ENCODE peak calls at places on chromosomes 4 and X, in four cellular contexts. One of them, this sample, is unnamed.

GRCh38 chr4:2318476-2318875 is 56.6 kb upstream of the MXD4 start:
- DNase-seq in amygdala: no peak
- DNase-seq in brain pericyte: no peak
- DNase-seq in stimulated activated CD4-positive, alpha-beta T cell treated with anti-CD3 and anti-CD28 coated beads, Interleukin-4, amount 100 ng/mL, for 4 hours: no peak
- DNase-seq in this sample: no peak

GRCh38 chrX:16807976-16808542 is 21.8 kb downstream of the TXLNG start:
- DNase-seq in amygdala: no peak
- DNase-seq in brain pericyte: no peak
- DNase-seq in stimulated activated CD4-positive, alpha-beta T cell treated with anti-CD3 and anti-CD28 coated beads, Interleukin-4, amount 100 ng/mL, for 4 hours: no peak
- DNase-seq in this sample: no peak

GRCh38 chrX:79138658-79139241 is 5.7 kb upstream of the GPR174 start:
- DNase-seq in amygdala: no peak
- DNase-seq in brain pericyte: no peak
- DNase-seq in stimulated activated CD4-positive, alpha-beta T cell treated with anti-CD3 and anti-CD28 coated beads, Interleukin-4, amount 100 ng/mL, for 4 hours: no peak
- DNase-seq in this sample: no peak

GRCh38 chrX:3567681-3568080 is 145.8 kb downstream of the PRKX start:
- DNase-seq in amygdala: no peak
- DNase-seq in brain pericyte: no peak
- DNase-seq in stimulated activated CD4-positive, alpha-beta T cell treated with anti-CD3 and anti-CD28 coated beads, Interleukin-4, amount 100 ng/mL, for 4 hours: no peak
- DNase-seq in this sample: no peak

GRCh38 chrX:14032383-14032782 is 2.7 kb upstream of the GEMIN8 start:
- DNase-seq in amygdala: peak; percentile 7
- DNase-seq in brain pericyte: no peak
- DNase-seq in stimulated activated CD4-positive, alpha-beta T cell treated with anti-CD3 and anti-CD28 coated beads, Interleukin-4, amount 100 ng/mL, for 4 hours: peak; percentile 12
- DNase-seq in this sample: no peak

GRCh38 chr4:98466868-98467599 is 191.4 kb downstream of the TSPAN5 start:
- DNase-seq in amygdala: no peak
- DNase-seq in brain pericyte: no peak
- DNase-seq in stimulated activated CD4-positive, alpha-beta T cell treated with anti-CD3 and anti-CD28 coated beads, Interleukin-4, amount 100 ng/mL, for 4 hours: no peak
- DNase-seq in this sample: no peak

GRCh38 chr4:8191136-8191747 is 7.8 kb upstream of the SH3TC1 start:
- DNase-seq in amygdala: peak; percentile 34
- DNase-seq in brain pericyte: no peak
- DNase-seq in stimulated activated CD4-positive, alpha-beta T cell treated with anti-CD3 and anti-CD28 coated beads, Interleukin-4, amount 100 ng/mL, for 4 hours: no peak
- DNase-seq in this sample: peak; percentile 22

GRCh38 chr4:70788733-70789132 is 51.0 kb downstream of the GRSF1 start:
- DNase-seq in amygdala: no peak
- DNase-seq in brain pericyte: no peak
- DNase-seq in stimulated activated CD4-positive, alpha-beta T cell treated with anti-CD3 and anti-CD28 coated beads, Interleukin-4, amount 100 ng/mL, for 4 hours: no peak
- DNase-seq in this sample: no peak

GRCh38 chr4:10455133-10455532 is 2.1 kb downstream of the ZNF518B start:
- DNase-seq in amygdala: no peak
- DNase-seq in brain pericyte: no peak
- DNase-seq in stimulated activated CD4-positive, alpha-beta T cell treated with anti-CD3 and anti-CD28 coated beads, Interleukin-4, amount 100 ng/mL, for 4 hours: no peak
- DNase-seq in this sample: no peak

GRCh38 chr4:38179690-38180299 is 219.6 kb downstream of the PTTG2 start:
- DNase-seq in amygdala: peak; percentile 62
- DNase-seq in brain pericyte: no peak
- DNase-seq in stimulated activated CD4-positive, alpha-beta T cell treated with anti-CD3 and anti-CD28 coated beads, Interleukin-4, amount 100 ng/mL, for 4 hours: peak; percentile 66
- DNase-seq in this sample: peak; percentile 64

GRCh38 chr4:108762559-108763225 is at the start of gene ETNPPL:
- DNase-seq in amygdala: peak; percentile 37
- DNase-seq in brain pericyte: no peak
- DNase-seq in stimulated activated CD4-positive, alpha-beta T cell treated with anti-CD3 and anti-CD28 coated beads, Interleukin-4, amount 100 ng/mL, for 4 hours: peak; percentile 2
- DNase-seq in this sample: no peak

GRCh38 chr4:88949605-88950004 is 107.4 kb downstream of the FAM13A start:
- DNase-seq in amygdala: no peak
- DNase-seq in brain pericyte: no peak
- DNase-seq in stimulated activated CD4-positive, alpha-beta T cell treated with anti-CD3 and anti-CD28 coated beads, Interleukin-4, amount 100 ng/mL, for 4 hours: no peak
- DNase-seq in this sample: no peak

GRCh38 chr4:155207534-155208257 is 740 bp upstream of the NPY2R start:
- DNase-seq in amygdala: peak; percentile 62
- DNase-seq in brain pericyte: no peak
- DNase-seq in stimulated activated CD4-positive, alpha-beta T cell treated with anti-CD3 and anti-CD28 coated beads, Interleukin-4, amount 100 ng/mL, for 4 hours: no peak
- DNase-seq in this sample: no peak

GRCh38 chr4:28241021-28241420 is 1380.4 kb downstream of the STIM2 start:
- DNase-seq in amygdala: no peak
- DNase-seq in brain pericyte: no peak
- DNase-seq in stimulated activated CD4-positive, alpha-beta T cell treated with anti-CD3 and anti-CD28 coated beads, Interleukin-4, amount 100 ng/mL, for 4 hours: no peak
- DNase-seq in this sample: no peak

GRCh38 chr4:20353646-20354045 is 101.9 kb downstream of the SLIT2 start:
- DNase-seq in amygdala: no peak
- DNase-seq in brain pericyte: no peak
- DNase-seq in stimulated activated CD4-positive, alpha-beta T cell treated with anti-CD3 and anti-CD28 coated beads, Interleukin-4, amount 100 ng/mL, for 4 hours: no peak
- DNase-seq in this sample: no peak

GRCh38 chrX:93874554-93874953 is 200.5 kb downstream of the FAM133A start:
- DNase-seq in amygdala: no peak
- DNase-seq in brain pericyte: no peak
- DNase-seq in stimulated activated CD4-positive, alpha-beta T cell treated with anti-CD3 and anti-CD28 coated beads, Interleukin-4, amount 100 ng/mL, for 4 hours: no peak
- DNase-seq in this sample: no peak

GRCh38 chrX:74446876-74447275 is 25.6 kb downstream of the SLC16A2 start:
- DNase-seq in amygdala: no peak
- DNase-seq in brain pericyte: no peak
- DNase-seq in stimulated activated CD4-positive, alpha-beta T cell treated with anti-CD3 and anti-CD28 coated beads, Interleukin-4, amount 100 ng/mL, for 4 hours: no peak
- DNase-seq in this sample: no peak

GRCh38 chr4:143626134-143626859 is 74.2 kb downstream of the FREM3 start:
- DNase-seq in amygdala: no peak
- DNase-seq in brain pericyte: peak; percentile 17
- DNase-seq in stimulated activated CD4-positive, alpha-beta T cell treated with anti-CD3 and anti-CD28 coated beads, Interleukin-4, amount 100 ng/mL, for 4 hours: no peak
- DNase-seq in this sample: no peak

GRCh38 chr4:146134761-146135160 is 40.8 kb upstream of the LSM6 start:
- DNase-seq in amygdala: no peak
- DNase-seq in brain pericyte: peak; percentile 24
- DNase-seq in stimulated activated CD4-positive, alpha-beta T cell treated with anti-CD3 and anti-CD28 coated beads, Interleukin-4, amount 100 ng/mL, for 4 hours: no peak
- DNase-seq in this sample: no peak

GRCh38 chrX:13533726-13534125 is 35.7 kb upstream of the EGFL6 start:
- DNase-seq in amygdala: no peak
- DNase-seq in brain pericyte: no peak
- DNase-seq in stimulated activated CD4-positive, alpha-beta T cell treated with anti-CD3 and anti-CD28 coated beads, Interleukin-4, amount 100 ng/mL, for 4 hours: no peak
- DNase-seq in this sample: no peak

GRCh38 chrX:130623508-130623907 is 221.7 kb downstream of the RBMX2 start:
- DNase-seq in amygdala: no peak
- DNase-seq in brain pericyte: no peak
- DNase-seq in stimulated activated CD4-positive, alpha-beta T cell treated with anti-CD3 and anti-CD28 coated beads, Interleukin-4, amount 100 ng/mL, for 4 hours: no peak
- DNase-seq in this sample: no peak

GRCh38 chr4:22202351-22203343 is 254.1 kb upstream of the KCNIP4 start:
- DNase-seq in amygdala: no peak
- DNase-seq in brain pericyte: no peak
- DNase-seq in stimulated activated CD4-positive, alpha-beta T cell treated with anti-CD3 and anti-CD28 coated beads, Interleukin-4, amount 100 ng/mL, for 4 hours: no peak
- DNase-seq in this sample: no peak

GRCh38 chr4:165379662-165380061 is 854 bp downstream of the CPE start:
- DNase-seq in amygdala: peak; percentile 46
- DNase-seq in brain pericyte: no peak
- DNase-seq in stimulated activated CD4-positive, alpha-beta T cell treated with anti-CD3 and anti-CD28 coated beads, Interleukin-4, amount 100 ng/mL, for 4 hours: no peak
- DNase-seq in this sample: peak; percentile 14

GRCh38 chr4:138243369-138243768 is 1.2 kb upstream of the SLC7A11 start:
- DNase-seq in amygdala: no peak
- DNase-seq in brain pericyte: no peak
- DNase-seq in stimulated activated CD4-positive, alpha-beta T cell treated with anti-CD3 and anti-CD28 coated beads, Interleukin-4, amount 100 ng/mL, for 4 hours: no peak
- DNase-seq in this sample: no peak

GRCh38 chr4:74516321-74516720 is 71.4 kb downstream of the AREG start:
- DNase-seq in amygdala: no peak
- DNase-seq in brain pericyte: no peak
- DNase-seq in stimulated activated CD4-positive, alpha-beta T cell treated with anti-CD3 and anti-CD28 coated beads, Interleukin-4, amount 100 ng/mL, for 4 hours: no peak
- DNase-seq in this sample: no peak

GRCh38 chrX:42748067-42748850 is 29.7 kb downstream of the PPP1R2C start:
- DNase-seq in amygdala: no peak
- DNase-seq in brain pericyte: no peak
- DNase-seq in stimulated activated CD4-positive, alpha-beta T cell treated with anti-CD3 and anti-CD28 coated beads, Interleukin-4, amount 100 ng/mL, for 4 hours: no peak
- DNase-seq in this sample: no peak

GRCh38 chr4:106062452-106062875 is 167.2 kb downstream of the NPNT start:
- DNase-seq in amygdala: no peak
- DNase-seq in brain pericyte: peak; percentile 62
- DNase-seq in stimulated activated CD4-positive, alpha-beta T cell treated with anti-CD3 and anti-CD28 coated beads, Interleukin-4, amount 100 ng/mL, for 4 hours: no peak
- DNase-seq in this sample: no peak

GRCh38 chrX:22691966-22692565 is 307.7 kb upstream of the DDX53 start:
- DNase-seq in amygdala: no peak
- DNase-seq in brain pericyte: no peak
- DNase-seq in stimulated activated CD4-positive, alpha-beta T cell treated with anti-CD3 and anti-CD28 coated beads, Interleukin-4, amount 100 ng/mL, for 4 hours: no peak
- DNase-seq in this sample: no peak

GRCh38 chr4:7715251-7716014 is 224.2 kb downstream of the AFAP1 start:
- DNase-seq in amygdala: no peak
- DNase-seq in brain pericyte: no peak
- DNase-seq in stimulated activated CD4-positive, alpha-beta T cell treated with anti-CD3 and anti-CD28 coated beads, Interleukin-4, amount 100 ng/mL, for 4 hours: no peak
- DNase-seq in this sample: no peak

GRCh38 chrX:133583825-133584224 is 168.5 kb upstream of the GPC4 start:
- DNase-seq in amygdala: no peak
- DNase-seq in brain pericyte: no peak
- DNase-seq in stimulated activated CD4-positive, alpha-beta T cell treated with anti-CD3 and anti-CD28 coated beads, Interleukin-4, amount 100 ng/mL, for 4 hours: no peak
- DNase-seq in this sample: no peak

GRCh38 chr4:70667710-70668535 is 1.6 kb upstream of the JCHAIN start:
- DNase-seq in amygdala: no peak
- DNase-seq in brain pericyte: no peak
- DNase-seq in stimulated activated CD4-positive, alpha-beta T cell treated with anti-CD3 and anti-CD28 coated beads, Interleukin-4, amount 100 ng/mL, for 4 hours: no peak
- DNase-seq in this sample: no peak